ENCODE peak calls at places on chromosomes 3 and 15, in nine cellular contexts. A is T-helper 2 cell; K is sciatic nerve; W is stimulated activated CD8-positive, alpha-beta memory T cell treated with anti-CD3 and anti-CD28 coated beads, Interleukin-15, amount 100 ng/mL, for 24 hours; E is epithelial cell of prostate; T is T-helper 9 cell; Z is nephron progenitor cell; M is AML-193; L is hepatocyte. P is an unnamed sample.

GRCh38 chr3:37864904-37865303 is 3.2 kb downstream of the CTDSPL start:
- DNase-seq in L (peak; percentile 33), M (peak; percentile 22), W (no peak), Z (no peak), K (no peak), A (peak; percentile 75), E (no peak), T (no peak), P (no peak)

GRCh38 chr3:150311156-150311555 is 96.9 kb upstream of the TSC22D2 start:
- DNase-seq in Z (no peak), A (no peak), E (no peak), K (no peak), T (no peak), M (no peak), W (no peak), L (no peak), P (no peak)

GRCh38 chr3:14962762-14963161 is 15.4 kb downstream of the NR2C2 start:
- DNase-seq in Z (no peak), M (no peak), E (no peak), A (no peak), K (no peak), T (no peak), L (no peak), W (no peak), P (peak; percentile 19)

GRCh38 chr3:146634346-146634745 is 29.2 kb upstream of the PLSCR5 start:
- DNase-seq in W (no peak), T (no peak), A (no peak), M (no peak), K (no peak), E (no peak), Z (no peak), L (no peak), P (no peak)

GRCh38 chr15:40441736-40442531 is 1.2 kb downstream of the BAHD1 start:
- DNase-seq in M (no peak), A (no peak), T (peak; percentile 16), E (no peak), Z (peak; percentile 65), W (no peak), K (peak; percentile 67), L (peak; percentile 77), P (no peak)

GRCh38 chr3:187848396-187848795 is 103.1 kb upstream of the BCL6 start:
- DNase-seq in W (no peak), T (no peak), E (no peak), L (no peak), Z (no peak), M (no peak), K (no peak), A (no peak), P (no peak)

GRCh38 chr3:192156382-192156781 is 571.0 kb downstream of the FGF12 start:
- DNase-seq in L (no peak), A (no peak), W (no peak), E (no peak), Z (no peak), K (no peak), M (no peak), T (no peak), P (no peak)

GRCh38 chr3:50370594-50370993 is 11.3 kb upstream of the TMEM115 start:
- DNase-seq in Z (no peak), T (no peak), E (no peak), L (peak; percentile 54), M (no peak), K (no peak), W (no peak), A (no peak), P (no peak)

GRCh38 chr15:68228971-68229385 is 550 bp downstream of the CLN6 start:
- DNase-seq in A (no peak), W (no peak), L (peak; percentile 15), K (no peak), T (no peak), M (no peak), Z (no peak), E (no peak), P (no peak)

GRCh38 chr15:52527898-52528464 is 699 bp downstream of the MYO5A start:
- DNase-seq in T (peak; percentile 26), E (no peak), W (no peak), Z (no peak), K (no peak), L (peak; percentile 19), M (peak; percentile 15), A (peak; percentile 52), P (peak; percentile 31)

GRCh38 chr15:92903588-92903955 is 3.4 kb downstream of the CHD2 start:
- DNase-seq in T (no peak), A (no peak), M (no peak), W (no peak), K (no peak), Z (no peak), L (no peak), E (no peak), P (peak; percentile 41)

GRCh38 chr3:195214381-195214780 is 56.6 kb downstream of the XXYLT1 start:
- DNase-seq in T (no peak), L (no peak), A (no peak), E (no peak), K (no peak), Z (no peak), W (no peak), M (no peak), P (no peak)

GRCh38 chr3:43175541-43175940 is 69.7 kb upstream of the POMGNT2 start:
- DNase-seq in A (no peak), W (no peak), L (no peak), M (no peak), E (no peak), Z (no peak), T (no peak), K (no peak), P (no peak)

GRCh38 chr15:77416954-77417353 is 3.0 kb downstream of the PEAK1 start:
- DNase-seq in M (no peak), L (no peak), K (no peak), A (no peak), T (no peak), W (no peak), E (no peak), Z (no peak), P (no peak)

GRCh38 chr15:76903251-76903681 is 1.9 kb downstream of the SCAPER start:
- DNase-seq in E (no peak), L (peak; percentile 36), W (no peak), T (no peak), K (no peak), Z (no peak), A (peak; percentile 54), M (peak; percentile 30), P (peak; percentile 40)

GRCh38 chr3:179591313-179591712 is 13.1 kb downstream of the MRPL47 start:
- DNase-seq in E (no peak), A (no peak), Z (no peak), M (no peak), W (no peak), K (no peak), T (no peak), L (no peak), P (no peak)

GRCh38 chr15:78368115-78368514 is 28.0 kb downstream of the CRABP1 start:
- DNase-seq in K (peak; percentile 23), L (no peak), M (no peak), Z (no peak), W (no peak), E (no peak), T (no peak), A (no peak), P (no peak)

GRCh38 chr15:66622677-66623076 is 56.9 kb upstream of the LCTL start:
- DNase-seq in W (no peak), K (no peak), A (no peak), L (no peak), T (no peak), M (no peak), E (no peak), Z (no peak), P (peak; percentile 37)

GRCh38 chr15:98649621-98649995 is 1.3 kb downstream of the IGF1R start:
- DNase-seq in K (peak; percentile 79), E (no peak), W (peak; percentile 12), A (peak; percentile 38), M (no peak), Z (peak; percentile 57), L (peak; percentile 66), T (peak; percentile 15), P (peak; percentile 33)

GRCh38 chr3:123623346-123623880 is 38.6 kb upstream of the HACD2 start:
- DNase-seq in L (no peak), K (no peak), Z (no peak), E (no peak), W (no peak), A (no peak), T (no peak), M (no peak), P (no peak)

GRCh38 chr3:127915115-127915936 is at the start of gene KBTBD12:
- DNase-seq in M (no peak), A (no peak), E (no peak), T (no peak), K (peak; percentile 60), Z (peak; percentile 31), L (no peak), W (no peak), P (no peak)

GRCh38 chr3:125072749-125073404 is 17.1 kb upstream of the HEG1 start:
- DNase-seq in T (no peak), A (no peak), K (no peak), M (no peak), W (no peak), E (no peak), L (no peak), Z (no peak), P (no peak)

GRCh38 chr3:184525337-184526157 is 36.0 kb upstream of the EPHB3 start:
- DNase-seq in L (peak; percentile 36), M (no peak), T (no peak), Z (peak; percentile 61), E (no peak), W (no peak), A (peak; percentile 52), K (no peak), P (no peak)

P was measured in fibroblast of the aortic adventitia.